ENCODE peak calls at places on chromosomes 3 and 15, in ten cellular contexts. X, B, C, W, H, Z, M, I, P and K are unnamed samples.

GRCh38 chr15:85000189-85000864 is 18.7 kb downstream of the PDE8A start:
- DNase-seq in X (no peak), B (no peak), C (no peak), W (no peak), H (no peak), Z (peak; percentile 58), M (no peak), I (no peak), P (peak; percentile 44), K (no peak)

GRCh38 chr3:153146191-153147053 is 15.6 kb upstream of the RAP2B start:
- DNase-seq in X (no peak), B (no peak), C (no peak), W (no peak), H (no peak), Z (no peak), M (no peak), I (no peak), P (no peak), K (no peak)

GRCh38 chr3:169387751-169388696 is 275.5 kb downstream of the MECOM start:
- DNase-seq in X (peak; percentile 1), B (no peak), C (no peak), W (peak; percentile 3), H (no peak), Z (peak; percentile 64), M (peak; percentile 66), I (no peak), P (no peak), K (no peak)

GRCh38 chr3:166211451-166211850 is 374.2 kb upstream of the BCHE start:
- DNase-seq in X (no peak), B (no peak), C (no peak), W (no peak), H (no peak), Z (no peak), M (no peak), I (no peak), P (no peak), K (no peak)

GRCh38 chr15:93020976-93021772 is 67.8 kb downstream of the RGMA start:
- DNase-seq in X (no peak), B (no peak), C (no peak), W (peak; percentile 40), H (no peak), Z (no peak), M (no peak), I (no peak), P (no peak), K (no peak)

GRCh38 chr3:177499779-177500423 is 302.6 kb upstream of the TBL1XR1 start:
- DNase-seq in X (no peak), B (no peak), C (no peak), W (no peak), H (no peak), Z (no peak), M (no peak), I (no peak), P (no peak), K (no peak)

GRCh38 chr15:53658827-53659226 is 100.6 kb downstream of the WDR72 start:
- DNase-seq in X (no peak), B (no peak), C (no peak), W (no peak), H (no peak), Z (no peak), M (no peak), I (no peak), P (no peak), K (no peak)

GRCh38 chr15:24956131-24956838 is 1.5 kb downstream of the SNRPN start:
- DNase-seq in X (peak; percentile 87), B (no peak), C (peak; percentile 74), W (peak; percentile 85), H (peak; percentile 52), Z (peak; percentile 76), M (peak; percentile 91), I (peak; percentile 67), P (peak; percentile 27), K (no peak)

GRCh38 chr3:119310052-119310451 is 15.9 kb downstream of the ARHGAP31 start:
- DNase-seq in X (no peak), B (no peak), C (no peak), W (no peak), H (no peak), Z (peak; percentile 98), M (no peak), I (no peak), P (peak; percentile 84), K (no peak)

GRCh38 chr3:123780656-123781055 is 103.5 kb downstream of the MYLK start:
- DNase-seq in X (no peak), B (no peak), C (no peak), W (no peak), H (no peak), Z (no peak), M (no peak), I (no peak), P (no peak), K (no peak)

DNA sequence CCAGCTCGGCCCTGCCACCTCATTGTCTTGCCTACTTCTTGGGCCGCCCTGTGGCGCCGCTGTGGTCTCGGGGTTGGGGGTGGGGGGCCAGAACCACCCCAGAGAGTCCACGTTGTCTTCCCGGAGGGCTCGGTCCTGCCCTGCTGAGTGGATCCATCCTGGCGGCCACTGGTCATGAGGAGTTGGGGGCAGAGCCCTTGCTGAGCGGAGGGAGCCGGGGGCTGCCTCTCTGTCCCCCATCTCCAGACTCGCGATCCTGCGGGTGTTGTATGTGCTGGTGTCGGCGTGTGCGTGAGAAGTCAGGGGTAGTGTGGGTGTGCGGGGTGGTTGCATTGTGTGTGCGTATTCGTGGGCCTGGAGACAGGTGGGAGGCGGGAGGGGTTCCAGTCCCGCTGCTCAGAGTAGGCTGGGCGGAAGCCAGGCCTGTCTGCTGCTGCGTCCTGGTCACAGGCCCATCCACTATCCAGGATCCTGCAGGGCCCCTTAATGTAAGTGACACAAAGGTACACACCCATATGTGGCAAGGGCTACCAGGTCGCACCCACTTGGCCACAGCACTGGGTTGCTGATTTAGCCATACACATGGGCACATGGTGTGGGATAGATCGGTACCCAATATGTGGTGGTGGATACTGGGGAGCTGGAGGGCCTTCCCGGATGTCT is 30.7 kb downstream of the NBEAL2 start:
- DNase-seq in X (no peak), B (no peak), C (no peak), W (peak; percentile 4), H (no peak), Z (no peak), M (peak; percentile 74), I (peak; percentile 14), P (no peak), K (peak; percentile 82)
- TF ChIP-seq CTCF in X (no peak), B (no peak), C (no peak), W (no peak), H (no peak), Z (no peak), M (no peak), I (no peak), P (no peak), K (no peak)

DNA sequence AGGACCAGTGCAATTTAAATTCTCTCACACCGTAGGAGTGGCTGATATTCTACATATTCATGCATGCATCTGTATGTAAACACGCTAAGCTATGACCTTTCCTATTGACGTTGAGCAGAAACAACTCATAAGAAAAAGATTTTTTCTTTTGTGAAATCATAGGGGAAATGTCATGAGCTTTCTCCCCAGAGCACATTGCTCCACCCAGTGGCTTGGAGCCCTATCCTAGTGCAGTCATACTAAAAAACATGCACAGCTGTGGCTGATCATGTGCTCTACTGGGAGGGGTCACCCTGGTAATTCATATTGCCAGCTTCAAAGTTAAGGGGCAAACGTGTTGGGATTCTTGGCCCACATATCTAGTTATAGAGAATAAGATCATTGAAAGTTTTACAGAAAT is 1.8 kb upstream of the MESD start:
- DNase-seq in X (peak; percentile 44), B (peak; percentile 71), C (no peak), W (peak; percentile 24), H (no peak), Z (peak; percentile 93), M (no peak), I (no peak), P (no peak), K (no peak)
- TF ChIP-seq CTCF in X (no peak), B (peak; percentile 61), C (no peak), W (no peak), H (no peak), Z (peak; percentile 12), M (no peak), I (peak; percentile 5), P (no peak), K (no peak)

GRCh38 chr15:63945838-63946298 is 100.4 kb downstream of the DAPK2 start:
- DNase-seq in X (no peak), B (no peak), C (no peak), W (no peak), H (no peak), Z (no peak), M (no peak), I (no peak), P (no peak), K (no peak)
- TF ChIP-seq CTCF in X (no peak), B (no peak), C (no peak), W (no peak), H (no peak), Z (no peak), M (no peak), I (no peak), P (no peak), K (no peak)

GRCh38 chr15:40281057-40281850 is 1.6 kb downstream of the ANKRD63 start:
- DNase-seq in X (no peak), B (no peak), C (no peak), W (no peak), H (no peak), Z (no peak), M (no peak), I (no peak), P (no peak), K (no peak)

GRCh38 chr15:40282870-40283614 is at the start of gene ANKRD63:
- DNase-seq in X (no peak), B (no peak), C (peak; percentile 60), W (no peak), H (peak; percentile 10), Z (no peak), M (peak; percentile 86), I (peak; percentile 80), P (no peak), K (no peak)

GRCh38 chr15:40283615-40284306 is 897 bp upstream of the ANKRD63 start:
- DNase-seq in X (no peak), B (no peak), C (no peak), W (no peak), H (no peak), Z (no peak), M (no peak), I (no peak), P (no peak), K (no peak)

GRCh38 chr15:40280260-40281056 is 2.4 kb downstream of the ANKRD63 start:
- DNase-seq in X (no peak), B (no peak), C (no peak), W (no peak), H (no peak), Z (no peak), M (no peak), I (no peak), P (no peak), K (no peak)

DNA sequence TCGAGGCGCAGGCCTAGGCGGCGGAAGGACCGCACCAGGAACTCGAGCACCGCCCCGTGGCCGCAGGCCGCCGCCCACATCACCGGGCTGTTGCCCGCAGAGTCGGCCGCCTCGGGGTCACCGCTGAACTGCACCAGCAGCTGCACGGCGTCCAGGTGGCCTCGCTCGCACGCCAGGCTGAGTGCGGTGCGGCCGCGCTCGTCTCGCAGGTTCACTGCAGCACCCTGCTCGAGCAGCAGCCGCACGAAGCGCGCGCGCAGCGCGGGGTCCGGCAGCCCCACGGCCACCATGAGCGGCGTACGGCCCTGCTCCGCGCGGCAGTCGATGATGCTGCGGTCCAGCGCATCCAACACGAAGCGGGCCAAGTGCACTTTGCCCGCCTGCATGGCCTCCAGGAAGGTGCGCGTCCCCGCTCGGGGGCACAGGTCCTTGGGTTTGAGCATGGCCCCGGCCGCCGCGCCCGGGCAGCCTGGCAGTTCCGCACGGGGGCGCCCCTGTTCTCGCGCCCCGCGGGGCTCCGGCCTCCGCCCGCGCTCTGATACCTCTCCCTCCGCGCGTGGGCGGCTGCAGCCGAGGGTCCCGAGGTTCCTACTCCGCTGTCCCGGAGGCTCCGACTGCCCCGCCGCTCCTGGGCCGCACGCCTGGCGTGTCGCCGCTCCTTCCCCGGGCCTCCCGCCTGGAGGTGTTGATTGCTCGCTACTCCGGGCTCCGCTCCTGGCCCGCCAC is 557 bp downstream of the ANKRD63 start:
- DNase-seq in X (peak; percentile 43), B (no peak), C (peak; percentile 72), W (peak; percentile 38), H (peak; percentile 26), Z (peak; percentile 24), M (peak; percentile 92), I (peak; percentile 84), P (no peak), K (no peak)
- TF ChIP-seq CTCF in X (no peak), B (peak; percentile 58), C (no peak), W (peak; percentile 49), H (peak; percentile 56), Z (no peak), M (peak; percentile 74), I (peak; percentile 64), P (peak; percentile 14), K (peak; percentile 77)